ENCODE peak calls at places on chromosomes 6 and 20, in six cellular contexts. O is activated CD4-positive, alpha-beta memory T cell treated with anti-CD3 and anti-CD28 coated beads for 36 hours; Z is cardiac muscle cell; U is D341Med; M is CD8-positive, alpha-beta memory T cell; R is EL. P is an unnamed sample.

GRCh38 chr6:94213176-94213575 is 793.8 kb upstream of the EPHA7 start:
- DNase-seq in O (no peak), Z (no peak), U (no peak), M (no peak), R (no peak), P (no peak)

GRCh38 chr6:127146935-127147334 is 28.5 kb downstream of the RSPO3 start:
- DNase-seq in O (peak; percentile 8), Z (peak; percentile 85), U (no peak), M (no peak), R (peak; percentile 77), P (peak; percentile 79)

GRCh38 chr6:25706314-25707014 is 48.1 kb upstream of the SLC17A4 start:
- DNase-seq in O (no peak), Z (peak; percentile 71), U (no peak), M (no peak), R (peak; percentile 25), P (peak; percentile 35)

GRCh38 chr6:168527451-168528210 is 86.6 kb downstream of the SMOC2 start:
- DNase-seq in O (no peak), Z (peak; percentile 80), U (no peak), M (no peak), R (no peak), P (peak; percentile 14)

GRCh38 chr6:168315626-168316025 is 4.0 kb downstream of the DACT2 start:
- DNase-seq in O (no peak), Z (no peak), U (no peak), M (no peak), R (no peak), P (no peak)

GRCh38 chr6:143034689-143035334 is 25.9 kb upstream of the AIG1 start:
- DNase-seq in O (peak; percentile 21), Z (no peak), U (no peak), M (no peak), R (no peak), P (no peak)

GRCh38 chr6:33597551-33598322 is 17.7 kb upstream of the BAK1 start:
- DNase-seq in O (no peak), Z (peak; percentile 57), U (no peak), M (no peak), R (no peak), P (no peak)

GRCh38 chr6:35213824-35214756 is at the start of gene SCUBE3:
- DNase-seq in O (peak; percentile 16), Z (peak; percentile 44), U (peak; percentile 87), M (no peak), R (peak; percentile 58), P (peak; percentile 71)

GRCh38 chr6:27672113-27672799 is 199.4 kb upstream of the ZNF184 start:
- DNase-seq in O (peak; percentile 60), Z (peak; percentile 62), U (peak; percentile 55), M (no peak), R (peak; percentile 84), P (peak; percentile 37)

GRCh38 chr20:309841-310644 is 12.7 kb downstream of the ZCCHC3 start:
- DNase-seq in O (peak; percentile 89), Z (peak; percentile 100), U (peak; percentile 64), M (peak; percentile 63), R (peak; percentile 100), P (peak; percentile 100)

GRCh38 chr6:36123270-36124139 is 6.8 kb upstream of the MAPK13 start:
- DNase-seq in O (peak; percentile 96), Z (peak; percentile 90), U (peak; percentile 87), M (peak; percentile 90), R (peak; percentile 80), P (peak; percentile 85)

GRCh38 chr6:96509281-96509680 is 12.3 kb upstream of the UFL1 start:
- DNase-seq in O (no peak), Z (no peak), U (no peak), M (no peak), R (no peak), P (no peak)

GRCh38 chr6:107740496-107741190 is 83.5 kb downstream of the SCML4 start:
- DNase-seq in O (peak; percentile 53), Z (no peak), U (no peak), M (no peak), R (peak; percentile 9), P (peak; percentile 26)

GRCh38 chr20:46849269-46849668 is 45.4 kb upstream of the EYA2 start:
- DNase-seq in O (no peak), Z (no peak), U (no peak), M (no peak), R (no peak), P (no peak)